ENCODE peak calls at places on chromosomes 6 and 20, in ten cellular contexts. G is activated T-helper 1 cell treated with anti-CD3 and anti-CD28 coated beads, Interleukin-2, amount 50 U/mL, for 16 hours; P is retinal pigment epithelial cell; D is stimulated activated CD4-positive, alpha-beta T cell treated with anti-CD3 and anti-CD28 coated beads, Interleukin-1b, Interleukin-23, amount 100 ng/mL, for 24 hours; J is NCI-H524 treated with DMSO at 0.1 percent for 48 hours; S is activated naive CD8-positive, alpha-beta T cell treated with anti-CD3 and anti-CD28 coated beads, Interleukin-2, amount 10 ng/mL, durations not matched to agents 7 days and 5 days; B is ACHN; L is ascending aorta; H is midbrain; I is SIG-M5. V is an unnamed sample.

GRCh38 chr6:149264629-149265028 is 52.9 kb upstream of the TAB2 start:
- DNase-seq in S (peak; percentile 49), B (no peak), D (no peak), H (no peak), I (no peak), J (no peak), G (peak; percentile 8), L (no peak), P (no peak), V (no peak)

GRCh38 chr6:169906004-169906740 is 154.8 kb downstream of the ERMARD start:
- DNase-seq in I (no peak), J (no peak), L (no peak), B (no peak), D (no peak), H (no peak), G (no peak), S (no peak), P (no peak), V (no peak)

GRCh38 chr6:145271601-145272000 is 463.7 kb downstream of the EPM2A start:
- DNase-seq in J (no peak), I (no peak), L (no peak), G (no peak), P (no peak), S (no peak), B (no peak), H (no peak), D (no peak), V (no peak)

GRCh38 chr6:131367206-131367873 is 205.7 kb upstream of the ARG1 start:
- DNase-seq in S (no peak), H (no peak), G (no peak), L (no peak), J (no peak), I (no peak), B (no peak), P (no peak), D (no peak), V (no peak)

GRCh38 chr6:3226422-3227362 is 761 bp downstream of the TUBB2B start:
- DNase-seq in G (no peak), B (peak; percentile 25), P (no peak), J (peak; percentile 9), H (peak; percentile 66), I (no peak), S (peak; percentile 48), D (no peak), L (no peak), V (peak; percentile 39)

GRCh38 chr20:7935027-7935551 is 5.2 kb downstream of the HAO1 start:
- DNase-seq in D (no peak), P (no peak), G (no peak), B (no peak), J (no peak), L (no peak), I (no peak), S (no peak), H (no peak), V (no peak)

GRCh38 chr6:25872804-25873203 is 1.2 kb downstream of the SLC17A3 start:
- DNase-seq in H (no peak), P (no peak), D (no peak), S (no peak), J (no peak), I (no peak), B (no peak), L (no peak), G (no peak), V (no peak)

GRCh38 chr6:42569102-42570028 is 5.5 kb downstream of the UBR2 start:
- DNase-seq in I (no peak), P (no peak), D (no peak), L (no peak), J (no peak), B (peak; percentile 31), S (no peak), H (no peak), G (no peak), V (no peak)

GRCh38 chr20:44814937-44815336 is 4.6 kb upstream of the RIMS4 start:
- DNase-seq in P (no peak), B (no peak), D (no peak), G (no peak), I (no peak), S (no peak), H (no peak), L (peak; percentile 13), J (no peak), V (no peak)

V was measured in pancreas.